ENCODE peak calls at places on chromosomes 6 and 20, in nine cellular contexts. One of them, this sample, is unnamed.

GRCh38 chr6:35480176-35480575 is 12.0 kb downstream of the RPL10A start:
- DNase-seq in esophagus muscularis mucosa: no peak
- DNase-seq in fibroblast of lung: no peak
- DNase-seq in ascending aorta: no peak
- DNase-seq in pancreas: no peak
- DNase-seq in neural progenitor cell: no peak
- DNase-seq in lung: no peak
- DNase-seq in GM23338: no peak
- DNase-seq in transverse colon: no peak
- DNase-seq in this sample: peak; percentile 43

GRCh38 chr6:88072462-88072861 is 24.8 kb downstream of the SPACA1 start:
- DNase-seq in esophagus muscularis mucosa: no peak
- DNase-seq in fibroblast of lung: no peak
- DNase-seq in ascending aorta: no peak
- DNase-seq in pancreas: no peak
- DNase-seq in neural progenitor cell: no peak
- DNase-seq in lung: no peak
- DNase-seq in GM23338: no peak
- DNase-seq in transverse colon: no peak
- DNase-seq in this sample: no peak

GRCh38 chr6:107491059-107491609 is 1.2 kb downstream of the SOBP start:
- DNase-seq in esophagus muscularis mucosa: no peak
- DNase-seq in fibroblast of lung: no peak
- DNase-seq in ascending aorta: no peak
- DNase-seq in pancreas: peak; percentile 74
- DNase-seq in neural progenitor cell: peak; percentile 86
- DNase-seq in lung: peak; percentile 38
- DNase-seq in GM23338: peak; percentile 80
- DNase-seq in transverse colon: peak; percentile 55
- DNase-seq in this sample: peak; percentile 83

GRCh38 chr20:32999603-33000250 is 4.5 kb downstream of the SUN5 start:
- DNase-seq in esophagus muscularis mucosa: no peak
- DNase-seq in fibroblast of lung: no peak
- DNase-seq in ascending aorta: no peak
- DNase-seq in pancreas: no peak
- DNase-seq in neural progenitor cell: no peak
- DNase-seq in lung: no peak
- DNase-seq in GM23338: no peak
- DNase-seq in transverse colon: no peak
- DNase-seq in this sample: peak; percentile 16

GRCh38 chr20:63552481-63553249 is 1.3 kb upstream of the FNDC11 start:
- DNase-seq in esophagus muscularis mucosa: no peak
- DNase-seq in fibroblast of lung: no peak
- DNase-seq in ascending aorta: no peak
- DNase-seq in pancreas: no peak
- DNase-seq in neural progenitor cell: no peak
- DNase-seq in lung: no peak
- DNase-seq in GM23338: peak; percentile 68
- DNase-seq in transverse colon: no peak
- DNase-seq in this sample: no peak

GRCh38 chr6:134482585-134483346 is 164.9 kb upstream of the SGK1 start:
- DNase-seq in esophagus muscularis mucosa: no peak
- DNase-seq in fibroblast of lung: peak; percentile 58
- DNase-seq in ascending aorta: no peak
- DNase-seq in pancreas: no peak
- DNase-seq in neural progenitor cell: no peak
- DNase-seq in lung: no peak
- DNase-seq in GM23338: no peak
- DNase-seq in transverse colon: no peak
- DNase-seq in this sample: no peak

GRCh38 chr20:51767867-51768758 is at the start of gene ATP9A:
- DNase-seq in esophagus muscularis mucosa: no peak
- DNase-seq in fibroblast of lung: peak; percentile 48
- DNase-seq in ascending aorta: no peak
- DNase-seq in pancreas: peak; percentile 82
- DNase-seq in neural progenitor cell: peak; percentile 76
- DNase-seq in lung: peak; percentile 32
- DNase-seq in GM23338: peak; percentile 60
- DNase-seq in transverse colon: peak; percentile 40
- DNase-seq in this sample: peak; percentile 77

GRCh38 chr20:46695888-46696287 is 6.6 kb upstream of the TP53RK start:
- DNase-seq in esophagus muscularis mucosa: no peak
- DNase-seq in fibroblast of lung: peak; percentile 67
- DNase-seq in ascending aorta: no peak
- DNase-seq in pancreas: no peak
- DNase-seq in neural progenitor cell: no peak
- DNase-seq in lung: no peak
- DNase-seq in GM23338: no peak
- DNase-seq in transverse colon: no peak
- DNase-seq in this sample: no peak

GRCh38 chr6:49543087-49543858 is 7.2 kb upstream of the C6orf141 start:
- DNase-seq in esophagus muscularis mucosa: no peak
- DNase-seq in fibroblast of lung: no peak
- DNase-seq in ascending aorta: no peak
- DNase-seq in pancreas: no peak
- DNase-seq in neural progenitor cell: no peak
- DNase-seq in lung: no peak
- DNase-seq in GM23338: no peak
- DNase-seq in transverse colon: no peak
- DNase-seq in this sample: no peak

GRCh38 chr20:31537116-31537858 is 23.0 kb downstream of the HM13 start:
- DNase-seq in esophagus muscularis mucosa: no peak
- DNase-seq in fibroblast of lung: no peak
- DNase-seq in ascending aorta: no peak
- DNase-seq in pancreas: no peak
- DNase-seq in neural progenitor cell: no peak
- DNase-seq in lung: no peak
- DNase-seq in GM23338: no peak
- DNase-seq in transverse colon: no peak
- DNase-seq in this sample: no peak

GRCh38 chr20:3483784-3484183 is 13.0 kb downstream of the ATRN start:
- DNase-seq in esophagus muscularis mucosa: no peak
- DNase-seq in fibroblast of lung: peak; percentile 30
- DNase-seq in ascending aorta: no peak
- DNase-seq in pancreas: no peak
- DNase-seq in neural progenitor cell: no peak
- DNase-seq in lung: no peak
- DNase-seq in GM23338: no peak
- DNase-seq in transverse colon: no peak
- DNase-seq in this sample: no peak

GRCh38 chr20:3479759-3480615 is 9.2 kb downstream of the ATRN start:
- DNase-seq in esophagus muscularis mucosa: no peak
- DNase-seq in fibroblast of lung: no peak
- DNase-seq in ascending aorta: no peak
- DNase-seq in pancreas: no peak
- DNase-seq in neural progenitor cell: no peak
- DNase-seq in lung: peak; percentile 18
- DNase-seq in GM23338: no peak
- DNase-seq in transverse colon: no peak
- DNase-seq in this sample: no peak

GRCh38 chr20:3477861-3478544 is 7.2 kb downstream of the ATRN start:
- DNase-seq in esophagus muscularis mucosa: no peak
- DNase-seq in fibroblast of lung: no peak
- DNase-seq in ascending aorta: no peak
- DNase-seq in pancreas: no peak
- DNase-seq in neural progenitor cell: no peak
- DNase-seq in lung: peak; percentile 1
- DNase-seq in GM23338: no peak
- DNase-seq in transverse colon: no peak
- DNase-seq in this sample: no peak

GRCh38 chr20:3483309-3483708 is 12.5 kb downstream of the ATRN start:
- DNase-seq in esophagus muscularis mucosa: no peak
- DNase-seq in fibroblast of lung: no peak
- DNase-seq in ascending aorta: no peak
- DNase-seq in pancreas: no peak
- DNase-seq in neural progenitor cell: no peak
- DNase-seq in lung: no peak
- DNase-seq in GM23338: no peak
- DNase-seq in transverse colon: no peak
- DNase-seq in this sample: no peak

DNA sequence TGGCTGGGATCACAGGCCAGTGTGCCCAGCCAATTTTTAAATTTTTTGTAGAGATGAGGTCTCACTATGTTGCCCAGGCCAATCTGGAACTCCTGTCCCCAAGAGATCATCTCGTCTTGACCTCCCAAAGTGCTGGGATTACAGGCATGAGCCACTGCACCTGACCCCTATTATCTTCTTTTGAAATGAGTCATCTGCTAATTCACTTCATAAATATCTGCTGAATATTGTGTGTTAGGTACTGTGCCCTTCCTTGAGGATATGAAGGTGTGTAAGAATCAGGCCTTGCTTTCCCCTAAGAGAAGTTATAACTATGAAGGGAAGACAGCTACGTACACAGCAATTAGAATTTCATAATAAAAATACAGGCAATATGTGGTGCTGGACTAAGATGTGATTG is 8.2 kb downstream of the ATRN start:
- DNase-seq in esophagus muscularis mucosa: no peak
- DNase-seq in fibroblast of lung: no peak
- DNase-seq in ascending aorta: no peak
- DNase-seq in pancreas: no peak
- DNase-seq in neural progenitor cell: no peak
- DNase-seq in lung: peak; percentile 2
- DNase-seq in GM23338: no peak
- DNase-seq in transverse colon: no peak
- DNase-seq in this sample: no peak
- TF ChIP-seq CTCF in esophagus muscularis mucosa: no peak
- TF ChIP-seq CTCF in fibroblast of lung: no peak
- TF ChIP-seq CTCF in ascending aorta: no peak
- TF ChIP-seq CTCF in pancreas: no peak
- TF ChIP-seq CTCF in neural progenitor cell: no peak
- TF ChIP-seq CTCF in lung: no peak
- TF ChIP-seq CTCF in GM23338: no peak
- TF ChIP-seq CTCF in transverse colon: no peak
- TF ChIP-seq CTCF in this sample: no peak

DNA sequence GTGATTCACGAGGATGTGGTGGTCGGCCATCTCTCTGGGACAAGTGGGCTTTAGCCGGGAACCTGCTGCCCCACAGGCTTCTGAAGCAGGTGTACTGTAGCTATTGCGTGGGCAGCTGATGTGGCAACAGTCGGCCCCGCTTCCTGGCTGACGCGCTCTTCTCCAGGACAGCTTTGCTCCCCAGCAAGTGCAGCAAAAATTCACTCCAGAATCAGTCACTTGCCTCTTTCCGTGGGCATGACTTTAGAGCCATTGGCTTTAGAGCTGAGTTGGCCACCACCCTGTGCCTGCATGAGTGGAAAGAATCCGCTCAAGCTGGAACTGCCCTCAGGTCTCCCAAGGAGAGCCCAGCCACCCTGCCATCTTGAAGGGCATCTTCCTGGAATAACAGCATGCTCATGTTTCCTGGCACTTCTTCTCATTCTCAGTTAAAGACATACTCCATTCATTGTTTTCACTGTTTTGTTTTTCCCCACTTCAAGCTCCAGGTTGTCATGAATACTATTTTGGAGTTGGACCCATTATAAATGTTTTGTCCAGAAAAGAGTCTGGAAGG is 178.3 kb downstream of the ZDHHC14 start:
- DNase-seq in esophagus muscularis mucosa: peak; percentile 37
- DNase-seq in fibroblast of lung: no peak
- DNase-seq in ascending aorta: no peak
- DNase-seq in pancreas: no peak
- DNase-seq in neural progenitor cell: no peak
- DNase-seq in lung: no peak
- DNase-seq in GM23338: no peak
- DNase-seq in transverse colon: no peak
- DNase-seq in this sample: no peak
- H3K4me1 ChIP-seq in esophagus muscularis mucosa: no peaks in the 10 kb centered on the region
- H3K4me1 ChIP-seq in fibroblast of lung: no peaks in the 10 kb centered on the region
- H3K4me1 ChIP-seq in ascending aorta: no peaks in the 10 kb centered on the region
- H3K4me1 ChIP-seq in pancreas: peaks cover 5% of the 10 kb centered on the region
- H3K4me1 ChIP-seq in neural progenitor cell: peaks cover 50% of the 10 kb centered on the region
- H3K4me1 ChIP-seq in lung: no peaks in the 10 kb centered on the region
- H3K4me1 ChIP-seq in GM23338: peaks cover 12% of the 10 kb centered on the region
- H3K4me1 ChIP-seq in transverse colon: peaks cover 8% of the 10 kb centered on the region
- H3K4me1 ChIP-seq in this sample: no peaks in the 10 kb centered on the region

DNA sequence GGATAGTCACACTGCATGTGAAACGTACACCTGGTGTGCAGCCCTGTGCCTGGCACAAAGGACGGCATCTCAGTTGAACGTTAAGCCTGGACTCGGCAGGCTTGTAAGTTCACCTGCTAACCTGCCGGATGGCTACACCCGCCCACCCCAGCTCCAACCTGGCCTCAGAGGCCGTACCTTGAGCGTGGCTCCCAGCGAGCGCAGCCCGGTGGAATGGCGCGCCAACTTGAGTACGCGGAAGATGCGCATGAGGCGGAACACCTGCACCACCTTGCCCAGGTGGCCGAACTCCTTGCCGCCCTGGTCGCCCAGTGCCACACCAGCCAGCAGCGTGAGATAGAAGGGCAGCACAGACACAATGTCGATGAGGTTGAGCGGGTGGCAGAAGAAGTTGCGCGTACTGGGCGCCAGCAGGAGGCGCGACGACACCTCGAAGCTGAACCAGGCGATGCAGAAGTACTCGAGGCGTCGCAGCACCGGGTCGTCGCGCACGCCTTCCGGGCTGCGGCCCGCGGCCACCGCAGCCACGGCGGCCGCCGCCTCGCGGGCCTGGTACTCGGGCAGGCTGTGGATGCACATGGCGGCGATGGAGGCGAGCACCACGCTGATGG is 3.3 kb downstream of the KCNS1 start:
- DNase-seq in esophagus muscularis mucosa: no peak
- DNase-seq in fibroblast of lung: peak; percentile 35
- DNase-seq in ascending aorta: no peak
- DNase-seq in pancreas: no peak
- DNase-seq in neural progenitor cell: no peak
- DNase-seq in lung: no peak
- DNase-seq in GM23338: peak; percentile 72
- DNase-seq in transverse colon: peak; percentile 26
- DNase-seq in this sample: no peak
- TF ChIP-seq CTCF in esophagus muscularis mucosa: peak; percentile 24
- TF ChIP-seq CTCF in fibroblast of lung: peak; percentile 33
- TF ChIP-seq CTCF in ascending aorta: no peak
- TF ChIP-seq CTCF in pancreas: no peak
- TF ChIP-seq CTCF in neural progenitor cell: no peak
- TF ChIP-seq CTCF in lung: no peak
- TF ChIP-seq CTCF in GM23338: peak; percentile 33
- TF ChIP-seq CTCF in transverse colon: peak; percentile 20
- TF ChIP-seq CTCF in this sample: peak; percentile 24

GRCh38 chr6:166955121-166955864 is 1.1 kb downstream of the RNASET2 start:
- DNase-seq in esophagus muscularis mucosa: no peak
- DNase-seq in fibroblast of lung: no peak
- DNase-seq in ascending aorta: no peak
- DNase-seq in pancreas: peak; percentile 61
- DNase-seq in neural progenitor cell: peak; percentile 36
- DNase-seq in lung: peak; percentile 54
- DNase-seq in GM23338: peak; percentile 44
- DNase-seq in transverse colon: peak; percentile 66
- DNase-seq in this sample: no peak
- H3K4me1 ChIP-seq in esophagus muscularis mucosa: peaks cover 36% of the 10 kb centered on the region
- H3K4me1 ChIP-seq in fibroblast of lung: no peaks in the 10 kb centered on the region
- H3K4me1 ChIP-seq in ascending aorta: no peaks in the 10 kb centered on the region
- H3K4me1 ChIP-seq in pancreas: no peaks in the 10 kb centered on the region
- H3K4me1 ChIP-seq in neural progenitor cell: peaks cover 22% of the 10 kb centered on the region
- H3K4me1 ChIP-seq in lung: peaks cover 17% of the 10 kb centered on the region
- H3K4me1 ChIP-seq in GM23338: peaks cover 13% of the 10 kb centered on the region
- H3K4me1 ChIP-seq in transverse colon: peaks cover 14% of the 10 kb centered on the region
- H3K4me1 ChIP-seq in this sample: no peaks in the 10 kb centered on the region

GRCh38 chr6:131063028-131063763 is at the start of gene EPB41L2:
- DNase-seq in esophagus muscularis mucosa: peak; percentile 96
- DNase-seq in fibroblast of lung: peak; percentile 86
- DNase-seq in ascending aorta: peak; percentile 53
- DNase-seq in pancreas: peak; percentile 96
- DNase-seq in neural progenitor cell: peak; percentile 97
- DNase-seq in lung: peak; percentile 84
- DNase-seq in GM23338: peak; percentile 97
- DNase-seq in transverse colon: peak; percentile 92
- DNase-seq in this sample: peak; percentile 96
- TF ChIP-seq CTCF in esophagus muscularis mucosa: peak; percentile 60
- TF ChIP-seq CTCF in fibroblast of lung: peak; percentile 11
- TF ChIP-seq CTCF in ascending aorta: peak; percentile 43
- TF ChIP-seq CTCF in pancreas: peak; percentile 8
- TF ChIP-seq CTCF in neural progenitor cell: peak; percentile 31
- TF ChIP-seq CTCF in lung: no peak
- TF ChIP-seq CTCF in GM23338: no peak
- TF ChIP-seq CTCF in transverse colon: peak; percentile 49
- TF ChIP-seq CTCF in this sample: peak; percentile 15